ENCODE peak calls at places on chromosomes 7 and 10, in ten cellular contexts. One of them, this sample, is unnamed.

GRCh38 chr10:71401969-71402368 is 5.2 kb downstream of the CDH23 start:
- DNase-seq in NCI-H146: no peak
- DNase-seq in activated CD8-positive, alpha-beta T cell treated with anti-CD3 and anti-CD28 coated beads, Interleukin-2, amount 10 ng/mL, durations not matched to agents 7 days and 5 days: no peak
- DNase-seq in NCI-H510A treated with DMSO at 0.1 percent for 48 hours: no peak
- DNase-seq in RPMI8226: no peak
- DNase-seq in Right ventricle myocardium inferior: no peak
- DNase-seq in activated T-cell treated with anti-CD3 and anti-CD28 coated beads, Interleukin-2, amount 50 U/mL, for 48 hours: no peak
- DNase-seq in fibroblast of mammary gland: no peak
- DNase-seq in EH: no peak
- DNase-seq in activated effector memory CD4-positive, alpha-beta T cell treated with anti-CD3 and anti-CD28 coated beads, Interleukin-2, amount 50 U/mL, for 16 hours: no peak
- DNase-seq in this sample: no peak

GRCh38 chr10:70461397-70462348 is 16.9 kb upstream of the PALD1 start:
- DNase-seq in activated T-cell treated with anti-CD3 and anti-CD28 coated beads, Interleukin-2, amount 50 U/mL, for 48 hours: peak
- DNase-seq in fibroblast of mammary gland: peak
- DNase-seq in EH: peak
- DNase-seq in NCI-H510A treated with DMSO at 0.1 percent for 48 hours: peak
- DNase-seq in activated CD8-positive, alpha-beta T cell treated with anti-CD3 and anti-CD28 coated beads, Interleukin-2, amount 10 ng/mL, durations not matched to agents 7 days and 5 days: peak
- DNase-seq in Right ventricle myocardium inferior: peak
- DNase-seq in activated effector memory CD4-positive, alpha-beta T cell treated with anti-CD3 and anti-CD28 coated beads, Interleukin-2, amount 50 U/mL, for 16 hours: peak
- DNase-seq in NCI-H146: peak
- DNase-seq in RPMI8226: peak
- DNase-seq in this sample: peak

GRCh38 chr10:27245846-27246245 is 5.2 kb upstream of the ACBD5 start:
- DNase-seq in activated T-cell treated with anti-CD3 and anti-CD28 coated beads, Interleukin-2, amount 50 U/mL, for 48 hours: no peak
- DNase-seq in NCI-H510A treated with DMSO at 0.1 percent for 48 hours: no peak
- DNase-seq in fibroblast of mammary gland: no peak
- DNase-seq in NCI-H146: no peak
- DNase-seq in Right ventricle myocardium inferior: no peak
- DNase-seq in activated CD8-positive, alpha-beta T cell treated with anti-CD3 and anti-CD28 coated beads, Interleukin-2, amount 10 ng/mL, durations not matched to agents 7 days and 5 days: no peak
- DNase-seq in EH: no peak
- DNase-seq in activated effector memory CD4-positive, alpha-beta T cell treated with anti-CD3 and anti-CD28 coated beads, Interleukin-2, amount 50 U/mL, for 16 hours: no peak
- DNase-seq in RPMI8226: no peak
- DNase-seq in this sample: no peak

GRCh38 chr10:49663596-49663995 is 15.9 kb upstream of the C10orf53 start:
- DNase-seq in NCI-H510A treated with DMSO at 0.1 percent for 48 hours: no peak
- DNase-seq in activated CD8-positive, alpha-beta T cell treated with anti-CD3 and anti-CD28 coated beads, Interleukin-2, amount 10 ng/mL, durations not matched to agents 7 days and 5 days: no peak
- DNase-seq in activated T-cell treated with anti-CD3 and anti-CD28 coated beads, Interleukin-2, amount 50 U/mL, for 48 hours: no peak
- DNase-seq in NCI-H146: no peak
- DNase-seq in fibroblast of mammary gland: no peak
- DNase-seq in EH: no peak
- DNase-seq in Right ventricle myocardium inferior: no peak
- DNase-seq in activated effector memory CD4-positive, alpha-beta T cell treated with anti-CD3 and anti-CD28 coated beads, Interleukin-2, amount 50 U/mL, for 16 hours: no peak
- DNase-seq in RPMI8226: no peak
- DNase-seq in this sample: no peak

GRCh38 chr7:36372156-36372555 is 17.5 kb upstream of the ANLN start:
- DNase-seq in NCI-H146: no peak
- DNase-seq in fibroblast of mammary gland: no peak
- DNase-seq in activated T-cell treated with anti-CD3 and anti-CD28 coated beads, Interleukin-2, amount 50 U/mL, for 48 hours: no peak
- DNase-seq in RPMI8226: no peak
- DNase-seq in NCI-H510A treated with DMSO at 0.1 percent for 48 hours: no peak
- DNase-seq in activated CD8-positive, alpha-beta T cell treated with anti-CD3 and anti-CD28 coated beads, Interleukin-2, amount 10 ng/mL, durations not matched to agents 7 days and 5 days: no peak
- DNase-seq in EH: peak
- DNase-seq in Right ventricle myocardium inferior: no peak
- DNase-seq in activated effector memory CD4-positive, alpha-beta T cell treated with anti-CD3 and anti-CD28 coated beads, Interleukin-2, amount 50 U/mL, for 16 hours: no peak
- DNase-seq in this sample: peak

GRCh38 chr10:27745719-27746363 is at the start of gene MKX:
- DNase-seq in activated effector memory CD4-positive, alpha-beta T cell treated with anti-CD3 and anti-CD28 coated beads, Interleukin-2, amount 50 U/mL, for 16 hours: peak
- DNase-seq in RPMI8226: no peak
- DNase-seq in EH: peak
- DNase-seq in Right ventricle myocardium inferior: peak
- DNase-seq in NCI-H510A treated with DMSO at 0.1 percent for 48 hours: peak
- DNase-seq in activated T-cell treated with anti-CD3 and anti-CD28 coated beads, Interleukin-2, amount 50 U/mL, for 48 hours: peak
- DNase-seq in activated CD8-positive, alpha-beta T cell treated with anti-CD3 and anti-CD28 coated beads, Interleukin-2, amount 10 ng/mL, durations not matched to agents 7 days and 5 days: peak
- DNase-seq in fibroblast of mammary gland: peak
- DNase-seq in NCI-H146: no peak
- DNase-seq in this sample: no peak

GRCh38 chr10:48470115-48470892 is 134.6 kb downstream of the ARHGAP22 start:
- DNase-seq in activated effector memory CD4-positive, alpha-beta T cell treated with anti-CD3 and anti-CD28 coated beads, Interleukin-2, amount 50 U/mL, for 16 hours: peak
- DNase-seq in activated T-cell treated with anti-CD3 and anti-CD28 coated beads, Interleukin-2, amount 50 U/mL, for 48 hours: no peak
- DNase-seq in activated CD8-positive, alpha-beta T cell treated with anti-CD3 and anti-CD28 coated beads, Interleukin-2, amount 10 ng/mL, durations not matched to agents 7 days and 5 days: no peak
- DNase-seq in fibroblast of mammary gland: no peak
- DNase-seq in RPMI8226: no peak
- DNase-seq in NCI-H510A treated with DMSO at 0.1 percent for 48 hours: no peak
- DNase-seq in Right ventricle myocardium inferior: no peak
- DNase-seq in EH: peak
- DNase-seq in NCI-H146: peak
- DNase-seq in this sample: no peak

GRCh38 chr7:44288811-44289340 is 36.5 kb downstream of the CAMK2B start:
- DNase-seq in NCI-H146: no peak
- DNase-seq in fibroblast of mammary gland: no peak
- DNase-seq in activated CD8-positive, alpha-beta T cell treated with anti-CD3 and anti-CD28 coated beads, Interleukin-2, amount 10 ng/mL, durations not matched to agents 7 days and 5 days: no peak
- DNase-seq in activated T-cell treated with anti-CD3 and anti-CD28 coated beads, Interleukin-2, amount 50 U/mL, for 48 hours: no peak
- DNase-seq in NCI-H510A treated with DMSO at 0.1 percent for 48 hours: no peak
- DNase-seq in Right ventricle myocardium inferior: peak
- DNase-seq in RPMI8226: no peak
- DNase-seq in EH: no peak
- DNase-seq in activated effector memory CD4-positive, alpha-beta T cell treated with anti-CD3 and anti-CD28 coated beads, Interleukin-2, amount 50 U/mL, for 16 hours: peak
- DNase-seq in this sample: no peak

GRCh38 chr10:89369142-89370105 is 8.4 kb upstream of the IFIT1B start:
- DNase-seq in NCI-H510A treated with DMSO at 0.1 percent for 48 hours: peak
- DNase-seq in activated effector memory CD4-positive, alpha-beta T cell treated with anti-CD3 and anti-CD28 coated beads, Interleukin-2, amount 50 U/mL, for 16 hours: no peak
- DNase-seq in activated T-cell treated with anti-CD3 and anti-CD28 coated beads, Interleukin-2, amount 50 U/mL, for 48 hours: no peak
- DNase-seq in RPMI8226: peak
- DNase-seq in NCI-H146: no peak
- DNase-seq in activated CD8-positive, alpha-beta T cell treated with anti-CD3 and anti-CD28 coated beads, Interleukin-2, amount 10 ng/mL, durations not matched to agents 7 days and 5 days: peak
- DNase-seq in Right ventricle myocardium inferior: no peak
- DNase-seq in EH: peak
- DNase-seq in fibroblast of mammary gland: peak
- DNase-seq in this sample: peak

GRCh38 chr7:147276783-147277370 is 1160.3 kb downstream of the CNTNAP2 start:
- DNase-seq in NCI-H146: peak
- DNase-seq in activated T-cell treated with anti-CD3 and anti-CD28 coated beads, Interleukin-2, amount 50 U/mL, for 48 hours: no peak
- DNase-seq in activated effector memory CD4-positive, alpha-beta T cell treated with anti-CD3 and anti-CD28 coated beads, Interleukin-2, amount 50 U/mL, for 16 hours: no peak
- DNase-seq in RPMI8226: no peak
- DNase-seq in activated CD8-positive, alpha-beta T cell treated with anti-CD3 and anti-CD28 coated beads, Interleukin-2, amount 10 ng/mL, durations not matched to agents 7 days and 5 days: no peak
- DNase-seq in fibroblast of mammary gland: no peak
- DNase-seq in NCI-H510A treated with DMSO at 0.1 percent for 48 hours: peak
- DNase-seq in EH: no peak
- DNase-seq in Right ventricle myocardium inferior: no peak
- DNase-seq in this sample: no peak

GRCh38 chr7:55572378-55573233 is at the start of gene VOPP1:
- DNase-seq in Right ventricle myocardium inferior: peak
- DNase-seq in RPMI8226: peak
- DNase-seq in activated CD8-positive, alpha-beta T cell treated with anti-CD3 and anti-CD28 coated beads, Interleukin-2, amount 10 ng/mL, durations not matched to agents 7 days and 5 days: peak
- DNase-seq in activated effector memory CD4-positive, alpha-beta T cell treated with anti-CD3 and anti-CD28 coated beads, Interleukin-2, amount 50 U/mL, for 16 hours: peak
- DNase-seq in NCI-H510A treated with DMSO at 0.1 percent for 48 hours: peak
- DNase-seq in NCI-H146: peak
- DNase-seq in fibroblast of mammary gland: peak
- DNase-seq in EH: peak
- DNase-seq in activated T-cell treated with anti-CD3 and anti-CD28 coated beads, Interleukin-2, amount 50 U/mL, for 48 hours: peak
- DNase-seq in this sample: peak

GRCh38 chr7:65946895-65947294 is 35.1 kb downstream of the GUSB start:
- DNase-seq in activated CD8-positive, alpha-beta T cell treated with anti-CD3 and anti-CD28 coated beads, Interleukin-2, amount 10 ng/mL, durations not matched to agents 7 days and 5 days: no peak
- DNase-seq in Right ventricle myocardium inferior: no peak
- DNase-seq in fibroblast of mammary gland: peak
- DNase-seq in RPMI8226: no peak
- DNase-seq in EH: peak
- DNase-seq in activated effector memory CD4-positive, alpha-beta T cell treated with anti-CD3 and anti-CD28 coated beads, Interleukin-2, amount 50 U/mL, for 16 hours: no peak
- DNase-seq in NCI-H510A treated with DMSO at 0.1 percent for 48 hours: no peak
- DNase-seq in activated T-cell treated with anti-CD3 and anti-CD28 coated beads, Interleukin-2, amount 50 U/mL, for 48 hours: no peak
- DNase-seq in NCI-H146: no peak
- DNase-seq in this sample: no peak

GRCh38 chr10:51203359-51203758 is 129.1 kb downstream of the PRKG1 start:
- DNase-seq in EH: no peak
- DNase-seq in RPMI8226: no peak
- DNase-seq in NCI-H146: no peak
- DNase-seq in activated effector memory CD4-positive, alpha-beta T cell treated with anti-CD3 and anti-CD28 coated beads, Interleukin-2, amount 50 U/mL, for 16 hours: no peak
- DNase-seq in fibroblast of mammary gland: no peak
- DNase-seq in Right ventricle myocardium inferior: no peak
- DNase-seq in activated T-cell treated with anti-CD3 and anti-CD28 coated beads, Interleukin-2, amount 50 U/mL, for 48 hours: no peak
- DNase-seq in NCI-H510A treated with DMSO at 0.1 percent for 48 hours: no peak
- DNase-seq in activated CD8-positive, alpha-beta T cell treated with anti-CD3 and anti-CD28 coated beads, Interleukin-2, amount 10 ng/mL, durations not matched to agents 7 days and 5 days: no peak
- DNase-seq in this sample: no peak

GRCh38 chr10:32951111-32951510 is 6.9 kb downstream of the ITGB1 start:
- DNase-seq in Right ventricle myocardium inferior: no peak
- DNase-seq in RPMI8226: no peak
- DNase-seq in NCI-H510A treated with DMSO at 0.1 percent for 48 hours: no peak
- DNase-seq in activated T-cell treated with anti-CD3 and anti-CD28 coated beads, Interleukin-2, amount 50 U/mL, for 48 hours: no peak
- DNase-seq in NCI-H146: no peak
- DNase-seq in EH: no peak
- DNase-seq in activated effector memory CD4-positive, alpha-beta T cell treated with anti-CD3 and anti-CD28 coated beads, Interleukin-2, amount 50 U/mL, for 16 hours: no peak
- DNase-seq in activated CD8-positive, alpha-beta T cell treated with anti-CD3 and anti-CD28 coated beads, Interleukin-2, amount 10 ng/mL, durations not matched to agents 7 days and 5 days: no peak
- DNase-seq in fibroblast of mammary gland: no peak
- DNase-seq in this sample: no peak

GRCh38 chr7:117124585-117125220 is 171.4 kb downstream of the ST7 start:
- DNase-seq in NCI-H146: peak
- DNase-seq in activated T-cell treated with anti-CD3 and anti-CD28 coated beads, Interleukin-2, amount 50 U/mL, for 48 hours: peak
- DNase-seq in Right ventricle myocardium inferior: peak
- DNase-seq in fibroblast of mammary gland: peak
- DNase-seq in RPMI8226: peak
- DNase-seq in activated CD8-positive, alpha-beta T cell treated with anti-CD3 and anti-CD28 coated beads, Interleukin-2, amount 10 ng/mL, durations not matched to agents 7 days and 5 days: peak
- DNase-seq in activated effector memory CD4-positive, alpha-beta T cell treated with anti-CD3 and anti-CD28 coated beads, Interleukin-2, amount 50 U/mL, for 16 hours: peak
- DNase-seq in NCI-H510A treated with DMSO at 0.1 percent for 48 hours: peak
- DNase-seq in EH: peak
- DNase-seq in this sample: peak

GRCh38 chr7:11895352-11895751 is 63.4 kb upstream of the THSD7A start:
- DNase-seq in activated T-cell treated with anti-CD3 and anti-CD28 coated beads, Interleukin-2, amount 50 U/mL, for 48 hours: no peak
- DNase-seq in activated CD8-positive, alpha-beta T cell treated with anti-CD3 and anti-CD28 coated beads, Interleukin-2, amount 10 ng/mL, durations not matched to agents 7 days and 5 days: no peak
- DNase-seq in RPMI8226: no peak
- DNase-seq in Right ventricle myocardium inferior: no peak
- DNase-seq in NCI-H510A treated with DMSO at 0.1 percent for 48 hours: no peak
- DNase-seq in EH: no peak
- DNase-seq in activated effector memory CD4-positive, alpha-beta T cell treated with anti-CD3 and anti-CD28 coated beads, Interleukin-2, amount 50 U/mL, for 16 hours: no peak
- DNase-seq in NCI-H146: no peak
- DNase-seq in fibroblast of mammary gland: no peak
- DNase-seq in this sample: no peak

GRCh38 chr7:43583424-43584199 is 704 bp downstream of the STK17A start:
- DNase-seq in activated effector memory CD4-positive, alpha-beta T cell treated with anti-CD3 and anti-CD28 coated beads, Interleukin-2, amount 50 U/mL, for 16 hours: peak
- DNase-seq in Right ventricle myocardium inferior: peak
- DNase-seq in NCI-H510A treated with DMSO at 0.1 percent for 48 hours: peak
- DNase-seq in activated CD8-positive, alpha-beta T cell treated with anti-CD3 and anti-CD28 coated beads, Interleukin-2, amount 10 ng/mL, durations not matched to agents 7 days and 5 days: peak
- DNase-seq in activated T-cell treated with anti-CD3 and anti-CD28 coated beads, Interleukin-2, amount 50 U/mL, for 48 hours: peak
- DNase-seq in EH: peak
- DNase-seq in fibroblast of mammary gland: peak
- DNase-seq in NCI-H146: peak
- DNase-seq in RPMI8226: peak
- DNase-seq in this sample: peak

GRCh38 chr7:74380720-74381119 is 73.0 kb upstream of the GTF2IRD1 start:
- DNase-seq in activated CD8-positive, alpha-beta T cell treated with anti-CD3 and anti-CD28 coated beads, Interleukin-2, amount 10 ng/mL, durations not matched to agents 7 days and 5 days: no peak
- DNase-seq in RPMI8226: no peak
- DNase-seq in NCI-H146: no peak
- DNase-seq in Right ventricle myocardium inferior: no peak
- DNase-seq in NCI-H510A treated with DMSO at 0.1 percent for 48 hours: no peak
- DNase-seq in activated effector memory CD4-positive, alpha-beta T cell treated with anti-CD3 and anti-CD28 coated beads, Interleukin-2, amount 50 U/mL, for 16 hours: no peak
- DNase-seq in fibroblast of mammary gland: no peak
- DNase-seq in activated T-cell treated with anti-CD3 and anti-CD28 coated beads, Interleukin-2, amount 50 U/mL, for 48 hours: no peak
- DNase-seq in EH: no peak
- DNase-seq in this sample: no peak

GRCh38 chr7:95317546-95317945 is 6.8 kb downstream of the PON1 start:
- DNase-seq in RPMI8226: peak
- DNase-seq in EH: no peak
- DNase-seq in activated T-cell treated with anti-CD3 and anti-CD28 coated beads, Interleukin-2, amount 50 U/mL, for 48 hours: no peak
- DNase-seq in NCI-H146: no peak
- DNase-seq in activated CD8-positive, alpha-beta T cell treated with anti-CD3 and anti-CD28 coated beads, Interleukin-2, amount 10 ng/mL, durations not matched to agents 7 days and 5 days: no peak
- DNase-seq in activated effector memory CD4-positive, alpha-beta T cell treated with anti-CD3 and anti-CD28 coated beads, Interleukin-2, amount 50 U/mL, for 16 hours: no peak
- DNase-seq in fibroblast of mammary gland: no peak
- DNase-seq in NCI-H510A treated with DMSO at 0.1 percent for 48 hours: no peak
- DNase-seq in Right ventricle myocardium inferior: no peak
- DNase-seq in this sample: no peak

This sample was measured in SK-MEL-5.